ENCODE peak calls at places on chromosome 13, in seven cellular contexts. One of them, this sample, is unnamed.

GRCh38 chr13:41833851-41834250 is 127.1 kb downstream of the VWA8 start:
- DNase-seq in ovary: no peak
- DNase-seq in cardiac fibroblast: no peak
- DNase-seq in astrocyte of the cerebellum: no peak
- DNase-seq in keratinocyte: no peak
- DNase-seq in H1: no peak
- DNase-seq in tibial nerve: no peak
- DNase-seq in this sample: no peak

GRCh38 chr13:42803563-42804212 is 22.3 kb downstream of the FAM216B start:
- DNase-seq in ovary: no peak
- DNase-seq in cardiac fibroblast: peak
- DNase-seq in astrocyte of the cerebellum: no peak
- DNase-seq in keratinocyte: no peak
- DNase-seq in H1: no peak
- DNase-seq in tibial nerve: no peak
- DNase-seq in this sample: no peak

GRCh38 chr13:73603646-73604045 is 530.6 kb downstream of the KLF12 start:
- DNase-seq in ovary: no peak
- DNase-seq in cardiac fibroblast: no peak
- DNase-seq in astrocyte of the cerebellum: no peak
- DNase-seq in keratinocyte: no peak
- DNase-seq in H1: no peak
- DNase-seq in tibial nerve: no peak
- DNase-seq in this sample: no peak

GRCh38 chr13:37173214-37173613 is 67.8 kb upstream of the CSNK1A1L start:
- DNase-seq in ovary: no peak
- DNase-seq in cardiac fibroblast: peak
- DNase-seq in astrocyte of the cerebellum: peak
- DNase-seq in keratinocyte: no peak
- DNase-seq in H1: no peak
- DNase-seq in tibial nerve: no peak
- DNase-seq in this sample: peak

GRCh38 chr13:42495256-42495655 is 78.7 kb upstream of the TNFSF11 start:
- DNase-seq in ovary: no peak
- DNase-seq in cardiac fibroblast: no peak
- DNase-seq in astrocyte of the cerebellum: no peak
- DNase-seq in keratinocyte: no peak
- DNase-seq in H1: no peak
- DNase-seq in tibial nerve: no peak
- DNase-seq in this sample: no peak

GRCh38 chr13:67416047-67416925 is 186.2 kb upstream of the PCDH9 start:
- DNase-seq in ovary: no peak
- DNase-seq in cardiac fibroblast: peak
- DNase-seq in astrocyte of the cerebellum: no peak
- DNase-seq in keratinocyte: no peak
- DNase-seq in H1: peak
- DNase-seq in tibial nerve: no peak
- DNase-seq in this sample: no peak

GRCh38 chr13:44989941-44990340 is 603 bp downstream of the GPALPP1 start:
- DNase-seq in ovary: no peak
- DNase-seq in cardiac fibroblast: no peak
- DNase-seq in astrocyte of the cerebellum: no peak
- DNase-seq in keratinocyte: no peak
- DNase-seq in H1: no peak
- DNase-seq in tibial nerve: no peak
- DNase-seq in this sample: no peak

GRCh38 chr13:110624766-110625756 is 9.7 kb downstream of the NAXD start:
- DNase-seq in ovary: peak
- DNase-seq in cardiac fibroblast: no peak
- DNase-seq in astrocyte of the cerebellum: no peak
- DNase-seq in keratinocyte: no peak
- DNase-seq in H1: peak
- DNase-seq in tibial nerve: no peak
- DNase-seq in this sample: no peak

GRCh38 chr13:38535271-38535670 is 151.6 kb upstream of the FREM2 start:
- DNase-seq in ovary: no peak
- DNase-seq in cardiac fibroblast: no peak
- DNase-seq in astrocyte of the cerebellum: no peak
- DNase-seq in keratinocyte: no peak
- DNase-seq in H1: no peak
- DNase-seq in tibial nerve: no peak
- DNase-seq in this sample: no peak

GRCh38 chr13:64041296-64041695 is 2625.6 kb upstream of the PCDH20 start:
- DNase-seq in ovary: no peak
- DNase-seq in cardiac fibroblast: peak
- DNase-seq in astrocyte of the cerebellum: no peak
- DNase-seq in keratinocyte: no peak
- DNase-seq in H1: no peak
- DNase-seq in tibial nerve: no peak
- DNase-seq in this sample: no peak

GRCh38 chr13:56735537-56735942 is 405.2 kb upstream of the PRR20A start:
- DNase-seq in ovary: no peak
- DNase-seq in cardiac fibroblast: no peak
- DNase-seq in astrocyte of the cerebellum: no peak
- DNase-seq in keratinocyte: no peak
- DNase-seq in H1: no peak
- DNase-seq in tibial nerve: no peak
- DNase-seq in this sample: no peak

GRCh38 chr13:99983401-99984133 is 2.0 kb downstream of the ZIC2 start:
- DNase-seq in ovary: no peak
- DNase-seq in cardiac fibroblast: no peak
- DNase-seq in astrocyte of the cerebellum: no peak
- DNase-seq in keratinocyte: no peak
- DNase-seq in H1: peak
- DNase-seq in tibial nerve: no peak
- DNase-seq in this sample: no peak
- H3K4me3 ChIP-seq in ovary: no peak
- H3K4me3 ChIP-seq in cardiac fibroblast: no peak
- H3K4me3 ChIP-seq in astrocyte of the cerebellum: peak
- H3K4me3 ChIP-seq in keratinocyte: no peak
- H3K4me3 ChIP-seq in H1: peak
- H3K4me3 ChIP-seq in tibial nerve: no peak
- H3K4me3 ChIP-seq in this sample: no peak

GRCh38 chr13:39811696-39812095 is 156.2 kb downstream of the COG6 start:
- DNase-seq in ovary: no peak
- DNase-seq in cardiac fibroblast: no peak
- DNase-seq in astrocyte of the cerebellum: no peak
- DNase-seq in keratinocyte: no peak
- DNase-seq in H1: no peak
- DNase-seq in tibial nerve: no peak
- DNase-seq in this sample: no peak
- TF ChIP-seq CTCF in ovary: no peak
- TF ChIP-seq CTCF in cardiac fibroblast: no peak
- TF ChIP-seq CTCF in astrocyte of the cerebellum: no peak
- TF ChIP-seq CTCF in keratinocyte: no peak
- TF ChIP-seq CTCF in H1: no peak
- TF ChIP-seq CTCF in tibial nerve: no peak
- TF ChIP-seq CTCF in this sample: no peak

DNA sequence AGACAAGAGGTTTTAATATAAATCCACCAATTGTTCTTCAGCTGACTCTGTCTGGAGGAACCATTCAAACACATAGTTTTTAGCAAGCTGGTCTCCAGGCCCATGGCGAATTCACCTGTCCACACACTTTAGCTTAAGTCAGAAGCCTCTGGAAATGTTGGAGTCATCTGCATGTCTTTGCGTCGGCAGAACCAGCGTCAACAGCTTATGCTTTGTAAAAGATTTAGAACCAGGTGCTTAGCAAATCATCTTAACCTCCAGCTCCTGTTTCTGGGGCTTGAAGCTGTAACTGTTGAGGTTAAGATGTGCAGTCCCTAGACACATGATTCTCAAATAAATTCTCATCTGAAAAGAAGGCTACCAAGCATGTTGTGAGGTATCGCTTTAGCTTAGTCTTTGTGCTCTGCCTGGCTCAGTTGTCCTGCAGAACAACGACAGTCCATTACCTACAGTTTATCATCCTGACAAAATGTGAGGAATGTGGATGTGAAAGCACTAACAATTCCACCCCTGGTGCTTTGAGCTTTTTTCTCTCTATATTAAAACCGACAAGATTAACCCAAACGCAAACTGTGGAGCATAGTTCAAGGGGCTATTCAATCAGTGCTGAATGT is 4.4 kb downstream of the EFNB2 start:
- DNase-seq in ovary: no peak
- DNase-seq in cardiac fibroblast: no peak
- DNase-seq in astrocyte of the cerebellum: no peak
- DNase-seq in keratinocyte: no peak
- DNase-seq in H1: no peak
- DNase-seq in tibial nerve: no peak
- DNase-seq in this sample: no peak
- H3K4me3 ChIP-seq in ovary: no peak
- H3K4me3 ChIP-seq in cardiac fibroblast: no peak
- H3K4me3 ChIP-seq in astrocyte of the cerebellum: peak
- H3K4me3 ChIP-seq in keratinocyte: peak
- H3K4me3 ChIP-seq in H1: peak
- H3K4me3 ChIP-seq in tibial nerve: peak
- H3K4me3 ChIP-seq in this sample: peak

GRCh38 chr13:74866151-74866550 is 615.8 kb downstream of the TBC1D4 start:
- DNase-seq in ovary: no peak
- DNase-seq in cardiac fibroblast: peak
- DNase-seq in astrocyte of the cerebellum: no peak
- DNase-seq in keratinocyte: no peak
- DNase-seq in H1: no peak
- DNase-seq in tibial nerve: no peak
- DNase-seq in this sample: no peak
- TF ChIP-seq CTCF in ovary: no peak
- TF ChIP-seq CTCF in cardiac fibroblast: no peak
- TF ChIP-seq CTCF in astrocyte of the cerebellum: no peak
- TF ChIP-seq CTCF in keratinocyte: no peak
- TF ChIP-seq CTCF in H1: no peak
- TF ChIP-seq CTCF in tibial nerve: no peak
- TF ChIP-seq CTCF in this sample: no peak

DNA sequence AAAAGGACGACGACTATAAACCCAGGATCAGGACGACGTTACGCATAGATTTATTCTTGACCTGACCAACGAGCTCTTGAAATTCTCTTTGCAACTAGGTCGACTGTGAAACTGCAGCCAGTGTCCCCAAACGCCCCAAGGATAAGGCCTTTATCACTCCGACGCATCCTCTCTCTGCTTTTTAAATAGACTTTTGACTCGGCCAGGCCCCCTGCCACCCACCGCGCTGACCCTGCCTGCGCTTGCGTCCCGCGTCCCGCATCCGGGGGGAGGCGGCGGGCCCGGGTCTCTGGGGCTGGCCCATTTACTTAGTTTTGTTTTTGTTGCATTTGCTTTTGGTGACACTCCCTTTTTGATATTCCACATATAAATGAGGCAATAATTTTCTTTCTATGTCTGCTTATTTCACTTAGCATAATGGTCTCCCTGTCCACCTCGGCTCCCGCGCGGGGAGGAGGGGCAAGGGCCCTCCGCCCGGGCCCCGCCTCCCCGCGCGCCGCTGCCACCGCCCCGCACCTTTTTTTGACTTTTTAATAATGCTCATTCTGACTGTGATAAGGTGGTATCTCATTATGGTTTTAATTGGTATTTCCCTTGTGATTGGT is 17.5 kb downstream of the RB1 start:
- DNase-seq in ovary: no peak
- DNase-seq in cardiac fibroblast: no peak
- DNase-seq in astrocyte of the cerebellum: no peak
- DNase-seq in keratinocyte: no peak
- DNase-seq in H1: no peak
- DNase-seq in tibial nerve: no peak
- DNase-seq in this sample: no peak
- H3K4me3 ChIP-seq in ovary: peak
- H3K4me3 ChIP-seq in cardiac fibroblast: no peak
- H3K4me3 ChIP-seq in astrocyte of the cerebellum: peak
- H3K4me3 ChIP-seq in keratinocyte: peak
- H3K4me3 ChIP-seq in H1: no peak
- H3K4me3 ChIP-seq in tibial nerve: peak
- H3K4me3 ChIP-seq in this sample: no peak

DNA sequence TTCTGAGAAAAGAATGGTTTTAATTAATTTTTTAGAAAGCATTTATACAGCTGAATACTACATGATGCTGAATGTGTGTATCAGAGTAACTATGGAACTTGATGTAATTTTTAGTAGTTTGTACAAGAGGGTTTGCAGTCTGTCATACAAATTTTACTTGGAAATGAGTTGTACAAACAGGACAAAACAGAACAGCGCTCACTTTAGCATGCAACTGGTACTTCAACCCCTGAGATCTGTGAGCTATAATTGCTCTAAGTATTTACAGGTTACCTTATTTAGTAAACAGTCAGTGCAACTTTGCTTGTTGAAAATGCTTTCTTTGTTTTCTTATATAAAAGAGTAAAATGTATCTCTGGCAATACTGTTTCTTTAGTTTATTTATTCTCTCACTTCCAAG is 719 bp downstream of the TNFRSF19 start:
- DNase-seq in ovary: no peak
- DNase-seq in cardiac fibroblast: no peak
- DNase-seq in astrocyte of the cerebellum: no peak
- DNase-seq in keratinocyte: no peak
- DNase-seq in H1: no peak
- DNase-seq in tibial nerve: no peak
- DNase-seq in this sample: no peak
- TF ChIP-seq CTCF in ovary: no peak
- TF ChIP-seq CTCF in cardiac fibroblast: peak
- TF ChIP-seq CTCF in astrocyte of the cerebellum: peak
- TF ChIP-seq CTCF in keratinocyte: no peak
- TF ChIP-seq CTCF in H1: no peak
- TF ChIP-seq CTCF in tibial nerve: no peak
- TF ChIP-seq CTCF in this sample: no peak

DNA sequence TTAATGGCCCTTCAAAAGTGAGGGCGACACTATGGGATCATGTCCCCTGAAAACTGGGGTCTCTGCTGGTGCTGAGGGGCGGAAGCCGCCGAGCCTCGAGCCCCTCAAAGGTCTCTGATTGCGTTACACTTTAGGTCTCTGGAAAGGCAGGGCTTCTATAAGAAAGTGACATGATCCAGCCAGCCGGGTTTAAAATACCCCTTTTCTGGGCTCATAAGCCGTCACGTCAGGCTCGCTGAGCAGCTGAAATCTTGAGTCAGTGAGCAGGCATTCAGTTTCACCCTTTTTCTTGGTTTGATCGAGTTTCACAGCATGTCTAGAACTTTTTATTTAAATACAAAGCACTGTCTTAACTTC is 600 bp upstream of the HMGB1 start:
- DNase-seq in ovary: no peak
- DNase-seq in cardiac fibroblast: no peak
- DNase-seq in astrocyte of the cerebellum: no peak
- DNase-seq in keratinocyte: no peak
- DNase-seq in H1: no peak
- DNase-seq in tibial nerve: no peak
- DNase-seq in this sample: no peak
- H3K4me3 ChIP-seq in ovary: no peak
- H3K4me3 ChIP-seq in cardiac fibroblast: peak
- H3K4me3 ChIP-seq in astrocyte of the cerebellum: peak
- H3K4me3 ChIP-seq in keratinocyte: peak
- H3K4me3 ChIP-seq in H1: peak
- H3K4me3 ChIP-seq in tibial nerve: peak
- H3K4me3 ChIP-seq in this sample: peak

This sample was measured in AG04449.